ENCODE peak calls at places on chromosomes 1 and 21, in five cellular contexts. One of them, this sample, is unnamed.

GRCh38 chr1:172914517-172915144 is 136.1 kb downstream of the TNFSF18 start:
- DNase-seq in hepatocyte: no peak
- DNase-seq in cardiac muscle cell: no peak
- DNase-seq in CD8-positive, alpha-beta T cell: no peak
- DNase-seq in transverse colon: no peak
- DNase-seq in this sample: no peak

GRCh38 chr1:225651376-225651871 is 1.5 kb downstream of the ENAH start:
- DNase-seq in hepatocyte: no peak
- DNase-seq in cardiac muscle cell: no peak
- DNase-seq in CD8-positive, alpha-beta T cell: no peak
- DNase-seq in transverse colon: no peak
- DNase-seq in this sample: no peak

GRCh38 chr1:84505167-84506001 is 802 bp upstream of the SPATA1 start:
- DNase-seq in hepatocyte: peak; percentile 83
- DNase-seq in cardiac muscle cell: peak; percentile 14
- DNase-seq in CD8-positive, alpha-beta T cell: no peak
- DNase-seq in transverse colon: peak; percentile 13
- DNase-seq in this sample: no peak

GRCh38 chr1:61089338-61089737 is 7.0 kb downstream of the NFIA start:
- DNase-seq in hepatocyte: no peak
- DNase-seq in cardiac muscle cell: no peak
- DNase-seq in CD8-positive, alpha-beta T cell: no peak
- DNase-seq in transverse colon: no peak
- DNase-seq in this sample: no peak

GRCh38 chr1:223143760-223144248 is 756 bp upstream of the TLR5 start:
- DNase-seq in hepatocyte: peak; percentile 48
- DNase-seq in cardiac muscle cell: peak; percentile 71
- DNase-seq in CD8-positive, alpha-beta T cell: peak; percentile 21
- DNase-seq in transverse colon: peak; percentile 69
- DNase-seq in this sample: no peak

GRCh38 chr1:159957824-159958268 is 3.8 kb upstream of the SLAMF9 start:
- DNase-seq in hepatocyte: no peak
- DNase-seq in cardiac muscle cell: no peak
- DNase-seq in CD8-positive, alpha-beta T cell: no peak
- DNase-seq in transverse colon: no peak
- DNase-seq in this sample: no peak

GRCh38 chr1:18999287-18999852 is 42.9 kb upstream of the IFFO2 start:
- DNase-seq in hepatocyte: no peak
- DNase-seq in cardiac muscle cell: no peak
- DNase-seq in CD8-positive, alpha-beta T cell: no peak
- DNase-seq in transverse colon: no peak
- DNase-seq in this sample: no peak

GRCh38 chr1:11560061-11560460 is 81.1 kb downstream of the DISP3 start:
- DNase-seq in hepatocyte: no peak
- DNase-seq in cardiac muscle cell: no peak
- DNase-seq in CD8-positive, alpha-beta T cell: no peak
- DNase-seq in transverse colon: no peak
- DNase-seq in this sample: no peak

GRCh38 chr1:109784551-109785252 is 21.0 kb upstream of the EPS8L3 start:
- DNase-seq in hepatocyte: no peak
- DNase-seq in cardiac muscle cell: no peak
- DNase-seq in CD8-positive, alpha-beta T cell: no peak
- DNase-seq in transverse colon: peak; percentile 4
- DNase-seq in this sample: no peak

GRCh38 chr1:17885663-17886062 is 130.5 kb downstream of the ACTL8 start:
- DNase-seq in hepatocyte: no peak
- DNase-seq in cardiac muscle cell: no peak
- DNase-seq in CD8-positive, alpha-beta T cell: no peak
- DNase-seq in transverse colon: no peak
- DNase-seq in this sample: no peak

GRCh38 chr1:160208179-160209040 is 3.2 kb downstream of the PEA15 start:
- DNase-seq in hepatocyte: no peak
- DNase-seq in cardiac muscle cell: no peak
- DNase-seq in CD8-positive, alpha-beta T cell: no peak
- DNase-seq in transverse colon: no peak
- DNase-seq in this sample: no peak

GRCh38 chr21:38916214-38916964 is 110.7 kb downstream of the ETS2 start:
- DNase-seq in hepatocyte: no peak
- DNase-seq in cardiac muscle cell: no peak
- DNase-seq in CD8-positive, alpha-beta T cell: no peak
- DNase-seq in transverse colon: peak; percentile 2
- DNase-seq in this sample: no peak

GRCh38 chr1:31152181-31152768 is 86.8 kb upstream of the PUM1 start:
- DNase-seq in hepatocyte: peak; percentile 61
- DNase-seq in cardiac muscle cell: no peak
- DNase-seq in CD8-positive, alpha-beta T cell: no peak
- DNase-seq in transverse colon: no peak
- DNase-seq in this sample: no peak

GRCh38 chr1:163395767-163396166 is 74.0 kb downstream of the NUF2 start:
- DNase-seq in hepatocyte: no peak
- DNase-seq in cardiac muscle cell: no peak
- DNase-seq in CD8-positive, alpha-beta T cell: no peak
- DNase-seq in transverse colon: no peak
- DNase-seq in this sample: no peak

DNA sequence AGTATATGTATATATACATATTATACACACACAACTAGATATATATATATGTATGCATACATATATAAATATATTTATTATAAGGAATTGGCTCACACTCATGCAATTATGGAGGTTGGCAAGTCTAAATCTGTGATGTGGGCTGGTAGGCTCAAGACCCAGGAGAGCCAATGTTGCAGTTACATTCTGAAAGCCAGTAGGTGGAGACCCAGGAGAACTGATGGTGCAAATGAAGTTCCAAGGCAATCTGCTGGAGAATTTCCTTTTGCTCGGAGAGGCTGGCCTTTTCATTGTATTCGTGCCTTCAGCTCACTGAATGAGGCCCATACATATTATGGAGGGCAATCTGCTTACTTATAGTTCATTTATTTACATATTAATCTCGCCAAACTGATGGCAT is 9.4 kb downstream of the IVL start:
- DNase-seq in hepatocyte: no peak
- DNase-seq in cardiac muscle cell: peak; percentile 39
- DNase-seq in CD8-positive, alpha-beta T cell: no peak
- DNase-seq in transverse colon: no peak
- DNase-seq in this sample: no peak
- TF ChIP-seq CTCF in hepatocyte: no peak
- TF ChIP-seq CTCF in cardiac muscle cell: no peak
- TF ChIP-seq CTCF in CD8-positive, alpha-beta T cell: no peak
- TF ChIP-seq CTCF in transverse colon: no peak
- TF ChIP-seq CTCF in this sample: peak; percentile 46

GRCh38 chr1:94741956-94742355 is 78.2 kb upstream of the SLC44A3 start:
- DNase-seq in hepatocyte: no peak
- DNase-seq in cardiac muscle cell: no peak
- DNase-seq in CD8-positive, alpha-beta T cell: no peak
- DNase-seq in transverse colon: no peak
- DNase-seq in this sample: no peak
- H3K4me1 ChIP-seq in hepatocyte: peaks cover 25% of the 10 kb centered on the region
- H3K4me1 ChIP-seq in cardiac muscle cell: no peaks in the 10 kb centered on the region
- H3K4me1 ChIP-seq in CD8-positive, alpha-beta T cell: no peaks in the 10 kb centered on the region
- H3K4me1 ChIP-seq in transverse colon: peaks cover 3% of the 10 kb centered on the region
- H3K4me1 ChIP-seq in this sample: no peaks in the 10 kb centered on the region

GRCh38 chr1:58813801-58814200 is 30.0 kb upstream of the JUN start:
- DNase-seq in hepatocyte: no peak
- DNase-seq in cardiac muscle cell: no peak
- DNase-seq in CD8-positive, alpha-beta T cell: no peak
- DNase-seq in transverse colon: no peak
- DNase-seq in this sample: no peak

GRCh38 chr1:58813361-58813760 is 29.5 kb upstream of the JUN start:
- DNase-seq in hepatocyte: no peak
- DNase-seq in cardiac muscle cell: no peak
- DNase-seq in CD8-positive, alpha-beta T cell: no peak
- DNase-seq in transverse colon: no peak
- DNase-seq in this sample: no peak

GRCh38 chr1:58812468-58812867 is 28.6 kb upstream of the JUN start:
- DNase-seq in hepatocyte: no peak
- DNase-seq in cardiac muscle cell: no peak
- DNase-seq in CD8-positive, alpha-beta T cell: no peak
- DNase-seq in transverse colon: no peak
- DNase-seq in this sample: no peak

GRCh38 chr1:58814251-58815068 is 30.6 kb upstream of the JUN start:
- DNase-seq in hepatocyte: peak; percentile 74
- DNase-seq in cardiac muscle cell: no peak
- DNase-seq in CD8-positive, alpha-beta T cell: no peak
- DNase-seq in transverse colon: peak; percentile 86
- DNase-seq in this sample: no peak

DNA sequence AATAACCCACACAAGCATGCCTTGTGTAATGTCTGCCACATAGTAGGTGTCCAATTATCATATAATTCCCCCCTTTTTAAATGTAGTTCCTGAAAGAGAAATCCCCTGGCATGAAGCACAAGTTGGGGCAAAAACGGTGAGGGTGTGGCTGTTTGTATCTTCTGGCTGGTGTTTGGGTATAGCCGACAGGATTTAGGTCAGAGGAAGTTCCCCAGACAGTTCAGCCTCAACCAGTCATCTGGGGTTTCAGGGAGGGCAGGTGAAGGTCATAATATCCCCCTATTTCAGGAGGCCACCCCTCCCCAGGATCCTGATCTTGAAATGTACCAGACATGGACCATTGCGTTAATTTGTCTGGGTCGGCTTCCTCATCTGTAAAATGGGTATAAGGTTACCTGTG is 29.1 kb upstream of the JUN start:
- DNase-seq in hepatocyte: no peak
- DNase-seq in cardiac muscle cell: no peak
- DNase-seq in CD8-positive, alpha-beta T cell: peak; percentile 19
- DNase-seq in transverse colon: no peak
- DNase-seq in this sample: no peak
- H3K27ac ChIP-seq in hepatocyte: no peak overlapping the region
- H3K27ac ChIP-seq in cardiac muscle cell: no peak overlapping the region
- H3K27ac ChIP-seq in CD8-positive, alpha-beta T cell: peak overlapping the region; percentile 5
- H3K27ac ChIP-seq in transverse colon: peak overlapping the region; percentile 24
- H3K27ac ChIP-seq in this sample: peak overlapping the region; percentile 36

DNA sequence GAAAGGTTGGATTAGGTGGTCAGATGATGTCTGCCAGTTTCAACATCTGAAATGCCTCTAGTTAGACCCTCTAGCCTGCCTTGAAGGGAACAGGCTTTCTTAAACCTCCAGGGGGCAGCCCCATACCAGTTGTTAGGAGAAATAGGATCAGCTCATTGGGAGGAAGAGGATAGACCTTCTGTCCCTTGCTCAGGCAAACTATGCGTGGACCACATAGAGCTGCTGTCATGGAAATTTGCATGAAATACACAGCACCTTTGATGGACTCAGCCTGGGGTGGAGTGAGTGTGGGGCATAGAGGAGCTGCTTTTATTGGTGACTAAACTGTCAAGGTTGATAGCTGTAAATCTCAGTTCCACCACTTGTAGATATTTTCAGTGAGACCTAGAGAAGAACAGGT is 38.4 kb upstream of the SPAG17 start:
- DNase-seq in hepatocyte: peak; percentile 29
- DNase-seq in cardiac muscle cell: peak; percentile 79
- DNase-seq in CD8-positive, alpha-beta T cell: no peak
- DNase-seq in transverse colon: no peak
- DNase-seq in this sample: no peak
- TF ChIP-seq CTCF in hepatocyte: peak; percentile 48
- TF ChIP-seq CTCF in cardiac muscle cell: peak; percentile 28
- TF ChIP-seq CTCF in CD8-positive, alpha-beta T cell: no peak
- TF ChIP-seq CTCF in transverse colon: peak; percentile 8
- TF ChIP-seq CTCF in this sample: peak; percentile 15